ENCODE peak calls at places on chromosomes 4 and X, in nine cellular contexts. B is IMR-90; O is upper lobe of left lung; V is stomach; R is brain microvascular endothelial cell; F is fibroblast of lung; H is CD8-positive, alpha-beta T cell; T is GM06990; Y is body of pancreas. Z is an unnamed sample.

GRCh38 chr4:54228563-54229501 is at the start of gene PDGFRA:
- DNase-seq in B (peak; percentile 94), O (no peak), V (no peak), R (peak; percentile 18), F (peak; percentile 98), H (no peak), T (no peak), Y (peak; percentile 39), Z (no peak)

GRCh38 chrX:132470830-132471229 is 18.0 kb downstream of the MBNL3 start:
- DNase-seq in B (no peak), O (no peak), V (no peak), R (no peak), F (no peak), H (no peak), T (no peak), Y (no peak), Z (no peak)

GRCh38 chr4:100949350-100949935 is 397.9 kb downstream of the PPP3CA start:
- DNase-seq in B (no peak), O (no peak), V (no peak), R (no peak), F (no peak), H (no peak), T (no peak), Y (no peak), Z (no peak)

GRCh38 chr4:142091691-142092182 is 455.4 kb downstream of the IL15 start:
- DNase-seq in B (peak; percentile 99), O (no peak), V (no peak), R (peak; percentile 97), F (peak; percentile 98), H (no peak), T (no peak), Y (peak; percentile 19), Z (no peak)

GRCh38 chrX:115364625-115365024 is 75.1 kb downstream of the LUZP4 start:
- DNase-seq in B (peak; percentile 21), O (no peak), V (no peak), R (no peak), F (peak; percentile 19), H (no peak), T (no peak), Y (no peak), Z (no peak)

GRCh38 chrX:17375631-17376380 is 806 bp downstream of the NHS start:
- DNase-seq in B (peak; percentile 22), O (peak; percentile 86), V (peak; percentile 33), R (no peak), F (peak; percentile 31), H (no peak), T (peak; percentile 1), Y (no peak), Z (peak; percentile 51)

GRCh38 chr4:56062527-56062926 is 113.8 kb downstream of the CEP135 start:
- DNase-seq in B (no peak), O (no peak), V (no peak), R (no peak), F (no peak), H (no peak), T (no peak), Y (no peak), Z (no peak)

GRCh38 chr4:142396279-142396678 is 449.8 kb downstream of the INPP4B start:
- DNase-seq in B (peak; percentile 36), O (no peak), V (no peak), R (no peak), F (peak; percentile 33), H (no peak), T (no peak), Y (no peak), Z (no peak)

GRCh38 chrX:79366888-79367749 is at the start of gene ITM2A:
- DNase-seq in B (no peak), O (peak; percentile 37), V (peak; percentile 34), R (no peak), F (no peak), H (peak; percentile 76), T (peak; percentile 61), Y (peak; percentile 29), Z (peak; percentile 51)

GRCh38 chrX:79367907-79368306 is 773 bp upstream of the ITM2A start:
- DNase-seq in B (no peak), O (no peak), V (no peak), R (no peak), F (no peak), H (no peak), T (no peak), Y (no peak), Z (no peak)

GRCh38 chrX:79365591-79365990 is 1.5 kb downstream of the ITM2A start:
- DNase-seq in B (no peak), O (no peak), V (no peak), R (no peak), F (no peak), H (no peak), T (no peak), Y (no peak), Z (no peak)

GRCh38 chrX:79364306-79364705 is 2.8 kb downstream of the ITM2A start:
- DNase-seq in B (no peak), O (no peak), V (no peak), R (no peak), F (no peak), H (no peak), T (no peak), Y (no peak), Z (no peak)

GRCh38 chrX:79366556-79366887 is 612 bp downstream of the ITM2A start:
- DNase-seq in B (no peak), O (no peak), V (no peak), R (no peak), F (no peak), H (no peak), T (no peak), Y (no peak), Z (no peak)
- H3K4me3 ChIP-seq in B (no peak overlapping the region), O (peak overlapping the region; percentile 39), V (peak overlapping the region; percentile 52), R (no peak overlapping the region), F (no peak overlapping the region), H (peak overlapping the region; percentile 54), T (peak overlapping the region; percentile 67), Y (peak overlapping the region; percentile 9), Z (peak overlapping the region; percentile 55)

DNA sequence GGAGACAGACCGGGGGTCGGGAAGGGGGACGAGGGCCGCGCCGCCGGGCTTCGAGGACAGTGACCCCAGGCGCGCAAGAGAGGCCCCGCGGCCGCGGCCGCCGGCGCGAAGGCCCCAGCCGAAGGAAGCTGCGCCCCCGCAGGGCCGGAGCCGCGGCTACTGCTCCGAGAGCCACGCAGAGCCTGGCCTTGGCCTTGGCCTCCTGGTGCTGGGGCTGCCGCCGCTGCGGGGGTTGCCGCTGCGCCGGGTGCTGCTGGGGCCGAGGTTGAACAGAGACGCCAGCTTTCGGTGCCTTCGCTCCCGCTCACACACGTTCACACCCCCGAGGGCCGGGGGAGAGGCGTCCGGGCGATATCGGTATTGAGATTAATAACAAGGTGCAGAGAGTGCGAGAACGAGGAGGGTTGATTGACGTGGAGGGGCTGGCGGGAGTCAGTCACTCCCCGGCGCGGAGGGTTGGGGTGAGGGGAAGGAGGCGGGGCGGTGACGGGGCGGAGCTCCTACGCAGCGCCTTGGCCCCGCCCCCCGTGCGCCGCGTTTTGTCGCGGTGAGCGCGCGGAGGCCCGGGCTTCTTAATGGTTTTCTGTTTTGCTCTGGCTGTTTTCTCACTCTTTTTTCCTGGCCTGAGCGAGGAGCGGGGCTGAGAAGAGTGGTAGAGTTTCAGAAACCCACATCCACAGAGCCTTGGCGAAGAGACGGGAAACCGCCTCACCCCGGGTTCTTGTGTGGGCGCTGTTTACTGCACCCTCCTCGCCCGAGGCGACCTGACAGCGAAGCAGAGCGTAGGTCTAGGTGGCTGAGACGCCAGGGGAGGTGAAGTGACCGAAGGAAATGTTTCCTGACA is 890 bp upstream of the CNOT6L start:
- DNase-seq in B (peak; percentile 70), O (peak; percentile 98), V (peak; percentile 95), R (peak; percentile 71), F (peak; percentile 83), H (peak; percentile 98), T (peak; percentile 92), Y (peak; percentile 92), Z (peak; percentile 98)
- TF ChIP-seq CTCF in B (no peak), O (no peak), V (no peak), R (no peak), F (no peak), H (no peak), T (no peak), Y (no peak), Z (no peak)

GRCh38 chr4:94413085-94413685 is 38.6 kb upstream of the PDLIM5 start:
- DNase-seq in B (peak; percentile 26), O (no peak), V (no peak), R (no peak), F (peak; percentile 33), H (no peak), T (no peak), Y (no peak), Z (no peak)
- H3K4me3 ChIP-seq in B (no peak overlapping the region), O (no peak overlapping the region), V (no peak overlapping the region), R (no peak overlapping the region), F (no peak overlapping the region), H (no peak overlapping the region), T (no peak overlapping the region), Y (no peak overlapping the region), Z (no peak overlapping the region)

GRCh38 chrX:23524467-23524866 is 142.8 kb upstream of the PRDX4 start:
- DNase-seq in B (no peak), O (no peak), V (no peak), R (no peak), F (no peak), H (no peak), T (no peak), Y (no peak), Z (no peak)
- TF ChIP-seq CTCF in B (no peak), O (no peak), V (no peak), R (no peak), F (no peak), H (no peak), T (no peak), Y (no peak), Z (no peak)